ENCODE peak calls at places on chromosomes 3 and 15, in ten cellular contexts. R is brain microvascular endothelial cell, N is fibroblast of mammary gland, X is adrenal gland, Z is GM20000, S is dorsolateral prefrontal cortex, Y is AG09319, C is uterus, O is OCI-LY7, W is MM.1S. F is an unnamed sample.

GRCh38 chr3:134496481-134497071 is 10.7 kb downstream of the CEP63 start:
- DNase-seq in R (no peak), N (no peak), X (no peak), Z (no peak), S (no peak), Y (no peak), C (no peak), O (no peak), W (no peak), F (no peak)

GRCh38 chr15:90933310-90933709 is 961 bp upstream of the HDDC3 start:
- DNase-seq in R (no peak), N (no peak), X (no peak), Z (no peak), S (no peak), Y (no peak), C (no peak), O (no peak), W (no peak), F (no peak)

GRCh38 chr15:51332211-51333147 is 5.9 kb downstream of the CYP19A1 start:
- DNase-seq in R (no peak), N (peak), X (no peak), Z (no peak), S (no peak), Y (no peak), C (no peak), O (no peak), W (no peak), F (no peak)

GRCh38 chr3:195462308-195462610 is 19.4 kb upstream of the ACAP2 start:
- DNase-seq in R (no peak), N (no peak), X (no peak), Z (no peak), S (no peak), Y (no peak), C (no peak), O (no peak), W (no peak), F (no peak)

GRCh38 chr15:100187677-100188076 is 154.1 kb downstream of the ADAMTS17 start:
- DNase-seq in R (no peak), N (no peak), X (no peak), Z (no peak), S (no peak), Y (no peak), C (no peak), O (no peak), W (no peak), F (no peak)

GRCh38 chr3:121592856-121593702 is at the start of gene FBXO40:
- DNase-seq in R (no peak), N (no peak), X (no peak), Z (no peak), S (peak), Y (no peak), C (no peak), O (peak), W (peak), F (no peak)

GRCh38 chr15:82272154-82272553 is 9.5 kb downstream of the SAXO2 start:
- DNase-seq in R (no peak), N (no peak), X (no peak), Z (no peak), S (no peak), Y (no peak), C (no peak), O (no peak), W (no peak), F (no peak)

GRCh38 chr3:9769426-9770275 is at the start of gene CAMK1:
- DNase-seq in R (peak), N (peak), X (peak), Z (peak), S (peak), Y (peak), C (peak), O (no peak), W (peak), F (peak)

GRCh38 chr3:80097674-80098073 is 329.9 kb upstream of the ROBO1 start:
- DNase-seq in R (no peak), N (no peak), X (no peak), Z (no peak), S (no peak), Y (no peak), C (no peak), O (no peak), W (no peak), F (no peak)

GRCh38 chr3:79255292-79255691 is 512.5 kb downstream of the ROBO1 start:
- DNase-seq in R (no peak), N (no peak), X (no peak), Z (no peak), S (no peak), Y (no peak), C (no peak), O (no peak), W (no peak), F (no peak)

GRCh38 chr15:76391847-76392246 is 55.3 kb downstream of the ISL2 start:
- DNase-seq in R (no peak), N (peak), X (no peak), Z (no peak), S (no peak), Y (no peak), C (no peak), O (no peak), W (no peak), F (no peak)

GRCh38 chr3:115019900-115020299 is 127.2 kb downstream of the ZBTB20 start:
- DNase-seq in R (no peak), N (no peak), X (no peak), Z (no peak), S (no peak), Y (no peak), C (no peak), O (no peak), W (no peak), F (no peak)

GRCh38 chr3:3081659-3082546 is 28.3 kb downstream of the IL5RA start:
- DNase-seq in R (no peak), N (no peak), X (no peak), Z (peak), S (no peak), Y (no peak), C (no peak), O (peak), W (peak), F (no peak)

GRCh38 chr3:131033480-131034080 is 6.9 kb downstream of the NEK11 start:
- DNase-seq in R (peak), N (peak), X (no peak), Z (peak), S (no peak), Y (no peak), C (no peak), O (peak), W (peak), F (no peak)

GRCh38 chr15:27017168-27017809 is 46.3 kb downstream of the GABRG3 start:
- DNase-seq in R (peak), N (peak), X (peak), Z (peak), S (no peak), Y (peak), C (no peak), O (peak), W (peak), F (peak)

GRCh38 chr15:50247819-50248650 is 17.5 kb downstream of the HDC start:
- DNase-seq in R (peak), N (no peak), X (no peak), Z (peak), S (no peak), Y (no peak), C (no peak), O (no peak), W (peak), F (peak)

GRCh38 chr3:153980252-153980590 is 141.0 kb upstream of the ARHGEF26 start:
- DNase-seq in R (no peak), N (no peak), X (no peak), Z (no peak), S (no peak), Y (no peak), C (no peak), O (no peak), W (no peak), F (no peak)

GRCh38 chr3:42961633-42962032 is 17.5 kb upstream of the GASK1A start:
- DNase-seq in R (peak), N (peak), X (peak), Z (no peak), S (no peak), Y (peak), C (peak), O (peak), W (peak), F (no peak)

GRCh38 chr15:61282661-61283060 is 53.6 kb upstream of the RORA start:
- DNase-seq in R (no peak), N (no peak), X (no peak), Z (no peak), S (no peak), Y (no peak), C (no peak), O (no peak), W (no peak), F (no peak)

GRCh38 chr3:98564282-98565005 is 29.0 kb downstream of the CPOX start:
- DNase-seq in R (no peak), N (no peak), X (no peak), Z (no peak), S (no peak), Y (no peak), C (no peak), O (peak), W (no peak), F (no peak)

GRCh38 chr3:9223683-9224082 is 25.8 kb downstream of the SRGAP3 start:
- DNase-seq in R (no peak), N (no peak), X (no peak), Z (no peak), S (no peak), Y (no peak), C (no peak), O (no peak), W (no peak), F (no peak)

GRCh38 chr3:37229740-37230139 is 55.4 kb upstream of the LRRFIP2 start:
- DNase-seq in R (no peak), N (no peak), X (no peak), Z (no peak), S (no peak), Y (no peak), C (no peak), O (no peak), W (no peak), F (no peak)

GRCh38 chr3:150472421-150472820 is 64.3 kb downstream of the TSC22D2 start:
- DNase-seq in R (no peak), N (no peak), X (no peak), Z (no peak), S (no peak), Y (no peak), C (no peak), O (no peak), W (no peak), F (no peak)

GRCh38 chr15:72117448-72117697 is 577 bp downstream of the MYO9A start:
- DNase-seq in R (peak), N (peak), X (no peak), Z (peak), S (peak), Y (peak), C (peak), O (peak), W (peak), F (no peak)

GRCh38 chr3:139238281-139239030 is 105.4 kb upstream of the MRPS22 start:
- DNase-seq in R (no peak), N (no peak), X (no peak), Z (no peak), S (no peak), Y (no peak), C (no peak), O (no peak), W (no peak), F (no peak)

GRCh38 chr3:195888311-195888761 is 20.0 kb downstream of the TNK2 start:
- DNase-seq in R (no peak), N (no peak), X (no peak), Z (no peak), S (no peak), Y (no peak), C (no peak), O (no peak), W (no peak), F (no peak)

GRCh38 chr3:57770121-57770828 is 14.2 kb downstream of the SLMAP start:
- DNase-seq in R (no peak), N (no peak), X (no peak), Z (no peak), S (no peak), Y (no peak), C (no peak), O (no peak), W (no peak), F (no peak)

GRCh38 chr3:11690863-11691833 is 47.4 kb upstream of the VGLL4 start:
- DNase-seq in R (peak), N (no peak), X (no peak), Z (no peak), S (no peak), Y (no peak), C (no peak), O (no peak), W (no peak), F (no peak)

GRCh38 chr3:71533588-71533987 is 49.9 kb downstream of the FOXP1 start:
- DNase-seq in R (no peak), N (no peak), X (no peak), Z (no peak), S (no peak), Y (no peak), C (no peak), O (no peak), W (no peak), F (no peak)

GRCh38 chr15:65028921-65029735 is at the start of gene MTFMT:
- DNase-seq in R (peak), N (peak), X (peak), Z (peak), S (peak), Y (no peak), C (peak), O (peak), W (peak), F (peak)

GRCh38 chr15:65033659-65034269 is 4.3 kb upstream of the MTFMT start:
- DNase-seq in R (peak), N (peak), X (no peak), Z (no peak), S (no peak), Y (no peak), C (no peak), O (peak), W (peak), F (no peak)

GRCh38 chr15:65029736-65030208 is 333 bp upstream of the MTFMT start:
- DNase-seq in R (no peak), N (no peak), X (no peak), Z (no peak), S (no peak), Y (no peak), C (no peak), O (no peak), W (no peak), F (no peak)

GRCh38 chr15:65034719-65035118 is 5.3 kb upstream of the MTFMT start:
- DNase-seq in R (no peak), N (no peak), X (no peak), Z (no peak), S (no peak), Y (no peak), C (no peak), O (no peak), W (no peak), F (no peak)

DNA sequence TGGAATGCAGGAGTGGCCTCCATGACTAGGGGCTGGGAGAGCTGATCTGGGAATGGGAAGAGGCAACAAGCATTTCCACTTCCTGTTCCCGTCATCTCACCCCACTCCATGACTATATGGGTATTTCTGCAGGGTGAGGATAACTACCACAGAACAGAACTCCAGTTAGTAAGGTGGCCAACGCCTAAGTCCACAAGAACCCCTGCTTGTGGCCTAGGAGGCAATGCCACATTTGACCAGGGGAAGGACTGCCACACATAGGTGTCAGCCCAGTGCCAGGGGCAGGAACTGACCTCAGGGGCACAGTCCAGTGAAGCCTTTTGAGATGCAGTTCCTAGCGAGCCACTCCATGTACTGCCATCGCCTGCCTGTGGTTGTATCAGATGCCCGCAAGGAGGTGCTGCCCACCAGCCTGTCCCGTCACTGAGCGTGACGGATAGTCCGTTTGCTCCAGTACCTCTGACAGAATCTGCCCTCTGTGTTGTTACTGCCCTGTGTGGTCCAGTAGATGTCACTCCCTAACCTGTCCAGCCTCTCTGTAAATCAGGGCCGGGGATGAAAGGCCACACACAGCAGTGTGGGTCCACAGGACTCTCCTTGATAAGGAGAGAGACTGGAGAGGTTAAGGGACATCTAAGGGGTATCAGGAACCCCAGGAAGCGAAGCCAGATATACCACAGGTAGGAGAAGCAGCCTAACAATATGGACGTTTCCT is 3.5 kb upstream of the MTFMT start:
- DNase-seq in R (peak), N (peak), X (no peak), Z (no peak), S (peak), Y (no peak), C (peak), O (peak), W (peak), F (no peak)
- TF ChIP-seq CTCF in R (peak), N (peak), X (peak), Z (peak), S (peak), Y (peak), C (peak), O (peak), W (peak), F (peak)

GRCh38 chr3:159991591-159991990 is 3.0 kb downstream of the IL12A start:
- DNase-seq in R (no peak), N (no peak), X (no peak), Z (no peak), S (no peak), Y (no peak), C (no peak), O (no peak), W (no peak), F (no peak)
- TF ChIP-seq CTCF in R (no peak), N (no peak), X (no peak), Z (no peak), S (no peak), Y (no peak), C (no peak), O (no peak), W (no peak), F (no peak)

DNA sequence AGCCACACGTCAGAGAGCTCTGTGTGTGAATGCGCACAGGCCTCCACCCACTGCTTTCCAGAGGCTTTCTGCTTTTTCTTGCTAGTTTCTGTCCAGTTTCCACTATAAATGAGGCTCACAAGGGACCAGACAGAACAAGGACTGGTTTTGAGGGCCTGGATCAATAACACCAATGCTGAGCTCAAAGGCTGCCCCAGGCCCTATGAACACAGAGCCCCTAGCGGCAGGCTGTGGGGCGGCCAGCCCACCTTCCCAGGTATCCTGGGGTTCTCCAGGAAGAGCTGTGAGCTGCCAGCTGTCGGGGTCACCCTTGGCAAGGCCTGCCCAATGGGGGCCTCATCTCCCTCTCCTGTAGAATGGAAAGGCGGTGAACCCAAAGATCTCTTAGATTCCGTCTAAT is 2.2 kb upstream of the ITIH3 start:
- DNase-seq in R (no peak), N (no peak), X (no peak), Z (no peak), S (no peak), Y (no peak), C (no peak), O (peak), W (no peak), F (no peak)
- TF ChIP-seq CTCF in R (peak), N (no peak), X (no peak), Z (no peak), S (no peak), Y (no peak), C (no peak), O (peak), W (no peak), F (no peak)

GRCh38 chr15:74460903-74461846 is at the start of gene UBL7:
- DNase-seq in R (peak), N (peak), X (peak), Z (peak), S (peak), Y (peak), C (peak), O (peak), W (peak), F (peak)
- TF ChIP-seq CTCF in R (peak), N (peak), X (no peak), Z (no peak), S (peak), Y (peak), C (peak), O (peak), W (peak), F (no peak)

GRCh38 chr15:66945842-66946241 is 119.6 kb upstream of the SMAD3 start:
- DNase-seq in R (no peak), N (no peak), X (no peak), Z (no peak), S (no peak), Y (no peak), C (no peak), O (no peak), W (no peak), F (no peak)

GRCh38 chr15:66948294-66948693 is 117.1 kb upstream of the SMAD3 start:
- DNase-seq in R (peak), N (peak), X (no peak), Z (no peak), S (no peak), Y (no peak), C (no peak), O (no peak), W (peak), F (no peak)

GRCh38 chr15:66945286-66945685 is 120.1 kb upstream of the SMAD3 start:
- DNase-seq in R (no peak), N (no peak), X (no peak), Z (no peak), S (no peak), Y (no peak), C (no peak), O (no peak), W (no peak), F (no peak)

GRCh38 chr15:66947471-66947870 is 117.9 kb upstream of the SMAD3 start:
- DNase-seq in R (peak), N (no peak), X (no peak), Z (no peak), S (no peak), Y (no peak), C (no peak), O (no peak), W (no peak), F (no peak)

GRCh38 chr15:66946578-66947164 is 118.7 kb upstream of the SMAD3 start:
- DNase-seq in R (peak), N (peak), X (peak), Z (peak), S (no peak), Y (peak), C (peak), O (peak), W (peak), F (no peak)
- TF ChIP-seq CTCF in R (peak), N (peak), X (peak), Z (peak), S (peak), Y (peak), C (peak), O (peak), W (peak), F (peak)

F was measured in mesothelial cell of epicardium.